ENCODE peak calls at places on chromosomes 3 and 15, in five cellular contexts. F is ovary, V is A549, S is stomach, H is suprapubic skin. C is an unnamed sample.

GRCh38 chr3:49238274-49239127 is 38.5 kb downstream of the C3orf62 start:
- DNase-seq in H (peak; percentile 73), V (no peak), F (peak; percentile 65), S (peak; percentile 25), C (peak; percentile 33)

GRCh38 chr3:46097691-46098241 is 70.5 kb upstream of the XCR1 start:
- DNase-seq in S (no peak), V (no peak), H (no peak), F (no peak), C (no peak)

GRCh38 chr3:13141991-13142412 is 68.8 kb upstream of the IQSEC1 start:
- DNase-seq in V (no peak), F (no peak), H (peak; percentile 29), S (no peak), C (no peak)

GRCh38 chr15:71391421-71392047 is 276.3 kb downstream of the THSD4 start:
- DNase-seq in V (no peak), F (no peak), S (no peak), H (no peak), C (no peak)

GRCh38 chr15:92883643-92884458 is 16.3 kb upstream of the CHD2 start:
- DNase-seq in H (no peak), V (peak; percentile 76), S (no peak), F (no peak), C (no peak)

GRCh38 chr15:48352474-48353072 is 21.3 kb downstream of the DUT start:
- DNase-seq in F (peak; percentile 44), S (peak; percentile 64), H (no peak), V (peak; percentile 71), C (peak; percentile 44)

GRCh38 chr3:30656624-30657141 is 50.3 kb downstream of the TGFBR2 start:
- DNase-seq in S (no peak), F (no peak), V (no peak), H (no peak), C (no peak)

GRCh38 chr15:57460208-57460816 is 84.0 kb downstream of the CGNL1 start:
- DNase-seq in H (no peak), V (no peak), S (no peak), F (no peak), C (no peak)

GRCh38 chr3:9703736-9704342 is at the start of gene CPNE9:
- DNase-seq in S (no peak), H (no peak), F (no peak), V (no peak), C (no peak)

GRCh38 chr3:176275113-176275512 is 922.2 kb downstream of the TBL1XR1 start:
- DNase-seq in F (no peak), S (no peak), H (no peak), V (no peak), C (no peak)

GRCh38 chr3:124316034-124316287 is 324.0 kb upstream of the ROPN1 start:
- DNase-seq in S (no peak), F (no peak), V (no peak), H (no peak), C (no peak)

GRCh38 chr3:50275996-50276761 is 2.7 kb upstream of the LSMEM2 start:
- DNase-seq in V (no peak), H (no peak), S (no peak), F (peak; percentile 37), C (no peak)

GRCh38 chr3:108877906-108878305 is 55.3 kb downstream of the TRAT1 start:
- DNase-seq in H (no peak), F (no peak), V (no peak), S (no peak), C (no peak)

GRCh38 chr15:78061963-78062427 is 15.5 kb downstream of the TBC1D2B start:
- DNase-seq in S (no peak), V (no peak), H (no peak), F (no peak), C (no peak)

GRCh38 chr3:189049458-189050231 is 122.1 kb upstream of the TPRG1 start:
- DNase-seq in V (no peak), S (no peak), H (no peak), F (no peak), C (no peak)
- TF ChIP-seq CTCF in V (no peak), S (no peak), H (no peak), F (no peak), C (no peak)

GRCh38 chr3:945738-946137 is 147.1 kb upstream of the CNTN6 start:
- DNase-seq in S (no peak), F (no peak), V (no peak), H (no peak), C (no peak)
- TF ChIP-seq EP300 in S (no peak), F (no peak), V (no peak), H (no peak), C (no peak)

DNA sequence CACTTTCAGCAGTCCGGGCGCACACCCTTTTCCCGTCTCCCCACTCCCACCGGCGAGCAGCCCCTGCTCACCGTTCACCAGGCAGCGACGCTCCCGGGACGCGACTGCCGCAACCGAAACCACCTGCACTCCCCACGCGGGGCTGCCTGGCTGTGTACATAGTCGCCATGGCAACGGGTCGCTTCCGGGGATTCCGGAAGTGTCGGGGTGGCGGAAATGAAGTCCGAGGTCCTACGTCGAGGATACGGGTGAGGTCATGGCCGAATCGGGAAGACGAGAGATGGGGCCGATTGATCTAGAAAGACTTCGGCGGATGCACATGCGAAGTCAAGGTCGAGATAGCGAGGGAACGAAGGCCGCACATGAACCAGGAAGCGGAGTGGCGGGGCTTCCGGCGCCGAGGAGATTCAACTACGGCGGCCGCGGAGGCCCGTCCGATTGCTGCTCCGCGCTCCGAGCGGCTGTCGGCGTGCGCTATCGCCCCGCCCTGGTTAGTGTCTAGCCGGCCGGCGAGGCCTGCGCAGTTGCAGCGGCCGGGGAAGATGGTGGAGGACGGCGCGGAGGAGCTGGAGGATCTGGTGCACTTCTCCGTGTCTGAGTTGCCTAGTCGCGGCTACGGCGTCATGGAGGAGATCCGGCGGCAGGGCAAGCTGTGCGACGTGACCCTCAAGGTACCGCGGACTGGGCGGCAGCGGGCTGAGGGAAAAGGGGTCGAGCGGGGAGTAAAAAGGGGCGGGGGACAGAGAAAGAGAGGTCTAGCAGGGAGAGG is at the start of the genes KIF9 and KLHL18:
- DNase-seq in S (peak; percentile 95), F (peak; percentile 95), V (peak; percentile 93), H (peak; percentile 97), C (peak; percentile 96)
- TF ChIP-seq CTCF in S (no peak), F (no peak), V (no peak), H (no peak), C (no peak)

GRCh38 chr3:43347774-43348173 is 61.4 kb downstream of the SNRK start:
- DNase-seq in H (peak; percentile 56), F (no peak), V (no peak), S (no peak), C (no peak)

GRCh38 chr3:43346990-43347749 is 60.8 kb downstream of the SNRK start:
- DNase-seq in S (no peak), V (no peak), F (no peak), H (no peak), C (peak; percentile 33)

GRCh38 chr3:43349759-43350158 is 63.4 kb downstream of the SNRK start:
- DNase-seq in S (no peak), V (no peak), F (no peak), H (no peak), C (no peak)

GRCh38 chr3:43345877-43346276 is 59.5 kb downstream of the SNRK start:
- DNase-seq in S (no peak), H (no peak), F (no peak), V (no peak), C (no peak)

GRCh38 chr3:43348852-43349574 is 62.7 kb downstream of the SNRK start:
- DNase-seq in H (no peak), F (no peak), V (no peak), S (no peak), C (no peak)
- TF ChIP-seq EP300 in H (no peak), F (no peak), V (no peak), S (no peak), C (no peak)

GRCh38 chr3:174862101-174862500 is 3.0 kb downstream of the NAALADL2 start:
- DNase-seq in H (no peak), S (peak; percentile 60), F (no peak), V (peak; percentile 32), C (peak; percentile 61)
- TF ChIP-seq CTCF in H (no peak), S (peak; percentile 63), F (no peak), V (peak; percentile 18), C (peak; percentile 40)

GRCh38 chr3:72663429-72663828 is 184.8 kb downstream of the SHQ1 start:
- DNase-seq in H (no peak), S (no peak), V (no peak), F (no peak), C (no peak)

GRCh38 chr3:72660270-72661114 is 187.8 kb downstream of the SHQ1 start:
- DNase-seq in V (no peak), S (no peak), H (no peak), F (no peak), C (no peak)

GRCh38 chr3:72658466-72659100 is 189.7 kb downstream of the SHQ1 start:
- DNase-seq in H (no peak), S (no peak), F (no peak), V (no peak), C (no peak)

GRCh38 chr3:72659609-72660008 is 188.6 kb downstream of the SHQ1 start:
- DNase-seq in V (no peak), S (no peak), F (no peak), H (no peak), C (no peak)

DNA sequence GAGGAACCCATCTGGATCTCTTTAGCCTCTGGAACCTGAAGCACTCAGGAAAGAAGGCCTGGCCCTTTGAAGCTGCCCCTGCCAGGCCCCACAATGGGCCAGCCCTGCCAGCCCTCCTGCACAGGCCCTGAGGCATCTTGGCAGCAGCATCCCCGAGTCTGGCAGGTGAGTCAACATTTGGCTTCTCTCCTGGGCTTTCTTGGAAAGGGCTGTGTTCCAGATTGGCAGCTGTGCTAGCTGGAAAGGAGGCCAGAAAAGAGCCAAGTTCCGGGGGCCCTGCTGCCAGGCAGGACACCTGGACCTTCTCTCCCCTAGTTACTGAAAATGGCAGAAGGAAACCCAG is 187.2 kb downstream of the SHQ1 start:
- DNase-seq in H (peak; percentile 68), V (peak; percentile 76), S (peak; percentile 86), F (no peak), C (peak; percentile 55)
- TF ChIP-seq EP300 in H (no peak), V (peak; percentile 51), S (no peak), F (no peak), C (no peak)

GRCh38 chr3:141240290-141241247 is 8.9 kb downstream of the PXYLP1 start:
- DNase-seq in F (no peak), V (no peak), S (no peak), H (no peak), C (no peak)

GRCh38 chr3:141242035-141242721 is 10.6 kb downstream of the PXYLP1 start:
- DNase-seq in F (no peak), H (no peak), V (no peak), S (no peak), C (no peak)

GRCh38 chr3:141241248-141242034 is 9.8 kb downstream of the PXYLP1 start:
- DNase-seq in S (no peak), H (no peak), F (no peak), V (no peak), C (no peak)

GRCh38 chr3:141242722-141243092 is 11.1 kb downstream of the PXYLP1 start:
- DNase-seq in F (no peak), S (no peak), H (no peak), V (no peak), C (no peak)

DNA sequence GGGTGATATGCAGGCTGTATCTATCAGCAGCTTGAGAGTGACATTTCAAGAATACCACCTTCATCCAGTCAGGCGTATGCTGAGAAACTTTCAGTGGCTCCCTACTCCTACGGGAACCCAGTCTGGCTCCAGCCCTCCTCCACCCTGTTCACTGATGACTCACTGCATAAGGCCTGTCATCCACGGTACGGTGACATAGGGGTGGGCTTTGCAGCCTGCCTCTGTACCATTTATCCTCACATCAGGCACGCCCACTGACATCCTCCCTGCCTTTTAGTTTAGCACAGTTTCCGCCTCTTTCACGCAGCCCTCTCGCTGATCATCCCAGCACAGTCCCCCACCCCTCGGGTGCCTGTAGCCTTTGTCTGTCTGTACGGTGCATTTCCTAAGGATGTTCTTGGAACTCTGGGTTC is 11.7 kb downstream of the PXYLP1 start:
- DNase-seq in S (no peak), V (no peak), F (no peak), H (no peak), C (no peak)
- TF ChIP-seq CTCF in S (no peak), V (no peak), F (no peak), H (no peak), C (no peak)

C was measured in transverse colon.